ENCODE peak calls at places on chromosomes 12 and 14, in seven cellular contexts. One of them, this sample, is unnamed.

GRCh38 chr12:85279449-85280137 is 427 bp upstream of the ALX1 start:
- DNase-seq in Right ventricle myocardium inferior: peak
- DNase-seq in tibial nerve: no peak
- DNase-seq in mesothelial cell of epicardium: peak
- DNase-seq in Ammon's horn: no peak
- DNase-seq in NCI-H2107: no peak
- DNase-seq in AML-193: no peak
- DNase-seq in this sample: no peak

GRCh38 chr12:67676624-67677023 is 28.1 kb downstream of the DYRK2 start:
- DNase-seq in Right ventricle myocardium inferior: no peak
- DNase-seq in tibial nerve: no peak
- DNase-seq in mesothelial cell of epicardium: no peak
- DNase-seq in Ammon's horn: no peak
- DNase-seq in NCI-H2107: no peak
- DNase-seq in AML-193: no peak
- DNase-seq in this sample: no peak

GRCh38 chr14:104937161-104937560 is 12.5 kb downstream of the PLD4 start:
- DNase-seq in Right ventricle myocardium inferior: no peak
- DNase-seq in tibial nerve: no peak
- DNase-seq in mesothelial cell of epicardium: no peak
- DNase-seq in Ammon's horn: no peak
- DNase-seq in NCI-H2107: no peak
- DNase-seq in AML-193: no peak
- DNase-seq in this sample: no peak

GRCh38 chr14:81433378-81433777 is 33.3 kb upstream of the STON2 start:
- DNase-seq in Right ventricle myocardium inferior: no peak
- DNase-seq in tibial nerve: no peak
- DNase-seq in mesothelial cell of epicardium: no peak
- DNase-seq in Ammon's horn: no peak
- DNase-seq in NCI-H2107: no peak
- DNase-seq in AML-193: no peak
- DNase-seq in this sample: no peak

GRCh38 chr12:2334291-2335088 is 281.7 kb downstream of the CACNA1C start:
- DNase-seq in Right ventricle myocardium inferior: no peak
- DNase-seq in tibial nerve: no peak
- DNase-seq in mesothelial cell of epicardium: no peak
- DNase-seq in Ammon's horn: peak
- DNase-seq in NCI-H2107: no peak
- DNase-seq in AML-193: no peak
- DNase-seq in this sample: no peak

GRCh38 chr12:128867466-128867865 is 14.2 kb downstream of the GLT1D1 start:
- DNase-seq in Right ventricle myocardium inferior: no peak
- DNase-seq in tibial nerve: no peak
- DNase-seq in mesothelial cell of epicardium: no peak
- DNase-seq in Ammon's horn: no peak
- DNase-seq in NCI-H2107: no peak
- DNase-seq in AML-193: no peak
- DNase-seq in this sample: no peak

GRCh38 chr12:107231269-107231668 is 137.9 kb upstream of the CRY1 start:
- DNase-seq in Right ventricle myocardium inferior: no peak
- DNase-seq in tibial nerve: no peak
- DNase-seq in mesothelial cell of epicardium: no peak
- DNase-seq in Ammon's horn: no peak
- DNase-seq in NCI-H2107: no peak
- DNase-seq in AML-193: no peak
- DNase-seq in this sample: no peak

GRCh38 chr14:80940146-80940545 is 1.4 kb downstream of the CEP128 start:
- DNase-seq in Right ventricle myocardium inferior: no peak
- DNase-seq in tibial nerve: no peak
- DNase-seq in mesothelial cell of epicardium: no peak
- DNase-seq in Ammon's horn: no peak
- DNase-seq in NCI-H2107: no peak
- DNase-seq in AML-193: peak
- DNase-seq in this sample: no peak

GRCh38 chr12:120983759-120984158 is 5.4 kb downstream of the HNF1A start:
- DNase-seq in Right ventricle myocardium inferior: no peak
- DNase-seq in tibial nerve: no peak
- DNase-seq in mesothelial cell of epicardium: no peak
- DNase-seq in Ammon's horn: no peak
- DNase-seq in NCI-H2107: no peak
- DNase-seq in AML-193: no peak
- DNase-seq in this sample: no peak

GRCh38 chr14:74049886-74050495 is 30.8 kb downstream of the BBOF1 start:
- DNase-seq in Right ventricle myocardium inferior: no peak
- DNase-seq in tibial nerve: no peak
- DNase-seq in mesothelial cell of epicardium: no peak
- DNase-seq in Ammon's horn: peak
- DNase-seq in NCI-H2107: no peak
- DNase-seq in AML-193: peak
- DNase-seq in this sample: no peak

GRCh38 chr12:132638541-132639408 is 20.2 kb downstream of the P2RX2 start:
- DNase-seq in Right ventricle myocardium inferior: no peak
- DNase-seq in tibial nerve: peak
- DNase-seq in mesothelial cell of epicardium: no peak
- DNase-seq in Ammon's horn: peak
- DNase-seq in NCI-H2107: no peak
- DNase-seq in AML-193: peak
- DNase-seq in this sample: peak

GRCh38 chr12:131368073-131369071 is 342.5 kb upstream of the SFSWAP start:
- DNase-seq in Right ventricle myocardium inferior: no peak
- DNase-seq in tibial nerve: no peak
- DNase-seq in mesothelial cell of epicardium: no peak
- DNase-seq in Ammon's horn: no peak
- DNase-seq in NCI-H2107: no peak
- DNase-seq in AML-193: no peak
- DNase-seq in this sample: no peak

GRCh38 chr14:96624661-96625435 is 122.7 kb downstream of the PAPOLA start:
- DNase-seq in Right ventricle myocardium inferior: no peak
- DNase-seq in tibial nerve: no peak
- DNase-seq in mesothelial cell of epicardium: no peak
- DNase-seq in Ammon's horn: no peak
- DNase-seq in NCI-H2107: no peak
- DNase-seq in AML-193: no peak
- DNase-seq in this sample: no peak

GRCh38 chr14:31207287-31207745 is 277 bp downstream of the HECTD1 start:
- DNase-seq in Right ventricle myocardium inferior: no peak
- DNase-seq in tibial nerve: peak
- DNase-seq in mesothelial cell of epicardium: no peak
- DNase-seq in Ammon's horn: no peak
- DNase-seq in NCI-H2107: peak
- DNase-seq in AML-193: peak
- DNase-seq in this sample: peak

GRCh38 chr12:20646239-20646827 is 48.8 kb upstream of the SLCO1C1 start:
- DNase-seq in Right ventricle myocardium inferior: no peak
- DNase-seq in tibial nerve: no peak
- DNase-seq in mesothelial cell of epicardium: no peak
- DNase-seq in Ammon's horn: peak
- DNase-seq in NCI-H2107: no peak
- DNase-seq in AML-193: peak
- DNase-seq in this sample: peak

GRCh38 chr14:90757452-90757851 is 58.8 kb downstream of the TTC7B start:
- DNase-seq in Right ventricle myocardium inferior: no peak
- DNase-seq in tibial nerve: no peak
- DNase-seq in mesothelial cell of epicardium: no peak
- DNase-seq in Ammon's horn: peak
- DNase-seq in NCI-H2107: no peak
- DNase-seq in AML-193: no peak
- DNase-seq in this sample: no peak

GRCh38 chr12:133081408-133081806 is 684 bp downstream of the ZNF140 start:
- DNase-seq in Right ventricle myocardium inferior: peak
- DNase-seq in tibial nerve: no peak
- DNase-seq in mesothelial cell of epicardium: no peak
- DNase-seq in Ammon's horn: no peak
- DNase-seq in NCI-H2107: no peak
- DNase-seq in AML-193: no peak
- DNase-seq in this sample: no peak

GRCh38 chr12:39426636-39427245 is 16.2 kb downstream of the KIF21A start:
- DNase-seq in Right ventricle myocardium inferior: no peak
- DNase-seq in tibial nerve: no peak
- DNase-seq in mesothelial cell of epicardium: no peak
- DNase-seq in Ammon's horn: no peak
- DNase-seq in NCI-H2107: no peak
- DNase-seq in AML-193: no peak
- DNase-seq in this sample: no peak

GRCh38 chr12:105343836-105344235 is 13.3 kb downstream of the C12orf75 start:
- DNase-seq in Right ventricle myocardium inferior: no peak
- DNase-seq in tibial nerve: no peak
- DNase-seq in mesothelial cell of epicardium: no peak
- DNase-seq in Ammon's horn: no peak
- DNase-seq in NCI-H2107: peak
- DNase-seq in AML-193: no peak
- DNase-seq in this sample: peak

GRCh38 chr14:77985235-77985634 is 184.9 kb upstream of the NRXN3 start:
- DNase-seq in Right ventricle myocardium inferior: no peak
- DNase-seq in tibial nerve: no peak
- DNase-seq in mesothelial cell of epicardium: no peak
- DNase-seq in Ammon's horn: peak
- DNase-seq in NCI-H2107: no peak
- DNase-seq in AML-193: no peak
- DNase-seq in this sample: peak

GRCh38 chr12:55745361-55746146 is 2.6 kb downstream of the GDF11 start:
- DNase-seq in Right ventricle myocardium inferior: no peak
- DNase-seq in tibial nerve: no peak
- DNase-seq in mesothelial cell of epicardium: no peak
- DNase-seq in Ammon's horn: peak
- DNase-seq in NCI-H2107: peak
- DNase-seq in AML-193: no peak
- DNase-seq in this sample: peak

GRCh38 chr12:28114488-28114887 is 75.8 kb upstream of the CCDC91 start:
- DNase-seq in Right ventricle myocardium inferior: no peak
- DNase-seq in tibial nerve: no peak
- DNase-seq in mesothelial cell of epicardium: no peak
- DNase-seq in Ammon's horn: no peak
- DNase-seq in NCI-H2107: no peak
- DNase-seq in AML-193: no peak
- DNase-seq in this sample: no peak

GRCh38 chr14:33647385-33647786 is 303.5 kb downstream of the EGLN3 start:
- DNase-seq in Right ventricle myocardium inferior: no peak
- DNase-seq in tibial nerve: no peak
- DNase-seq in mesothelial cell of epicardium: no peak
- DNase-seq in Ammon's horn: no peak
- DNase-seq in NCI-H2107: no peak
- DNase-seq in AML-193: no peak
- DNase-seq in this sample: no peak

This sample was measured in NCI-H1417.